ENCODE peak calls at places on chromosomes 2 and 18, in ten cellular contexts. N is fibroblast of lung; L is OCI-LY7; F is upper lobe of right lung; X is CD4-positive, CD25-positive, alpha-beta regulatory T cell; A is RWPE2; Y is CD8-positive, alpha-beta memory T cell; H is neural progenitor cell; P is endodermal cell; W is adrenal gland. S is an unnamed sample.

GRCh38 chr2:161571051-161571429 is 53.2 kb upstream of the SLC4A10 start:
- DNase-seq in N (no peak), L (no peak), F (no peak), P (no peak), H (no peak), X (no peak), W (no peak), A (no peak), Y (no peak), S (no peak)

GRCh38 chr2:70596739-70597138 is 43.1 kb upstream of the TGFA start:
- DNase-seq in W (no peak), Y (no peak), A (no peak), P (no peak), L (no peak), X (no peak), F (no peak), N (peak; percentile 1), H (no peak), S (no peak)

GRCh38 chr2:170156592-170156991 is 21.4 kb upstream of the MYO3B start:
- DNase-seq in W (no peak), H (no peak), Y (no peak), F (no peak), N (no peak), A (no peak), P (no peak), L (no peak), X (no peak), S (no peak)

GRCh38 chr18:49189772-49190171 is 239.0 kb upstream of the SMAD7 start:
- DNase-seq in P (no peak), W (no peak), X (no peak), F (no peak), N (no peak), H (no peak), A (no peak), Y (no peak), L (no peak), S (no peak)

GRCh38 chr2:240948086-240948485 is 42.0 kb downstream of the CROCC2 start:
- DNase-seq in A (no peak), H (no peak), L (no peak), P (no peak), F (peak; percentile 11), W (no peak), N (no peak), Y (no peak), X (no peak), S (no peak)

GRCh38 chr2:140344842-140345241 is 1564.7 kb upstream of the NXPH2 start:
- DNase-seq in W (no peak), A (no peak), Y (no peak), X (no peak), H (no peak), N (no peak), L (no peak), F (no peak), P (no peak), S (no peak)

GRCh38 chr18:74796928-74797576 is 199.4 kb downstream of the ZNF407 start:
- DNase-seq in N (peak; percentile 44), L (peak; percentile 18), W (no peak), A (no peak), Y (no peak), X (no peak), F (no peak), P (no peak), H (no peak), S (no peak)

GRCh38 chr2:186590538-186591441 is 934 bp downstream of the ITGAV start:
- DNase-seq in X (peak; percentile 21), A (no peak), L (peak; percentile 3), W (peak; percentile 52), F (no peak), Y (no peak), H (peak; percentile 54), N (peak; percentile 57), P (peak; percentile 82), S (no peak)

GRCh38 chr2:220891405-220891804 is 680.7 kb downstream of the EPHA4 start:
- DNase-seq in F (no peak), Y (no peak), W (no peak), P (peak; percentile 52), N (peak; percentile 83), L (no peak), A (no peak), X (no peak), H (peak; percentile 60), S (no peak)

GRCh38 chr18:60838677-60839076 is 466.1 kb upstream of the MC4R start:
- DNase-seq in F (no peak), A (no peak), L (no peak), P (no peak), X (no peak), N (no peak), W (no peak), Y (no peak), H (no peak), S (no peak)

GRCh38 chr2:29530281-29530680 is 391.1 kb downstream of the ALK start:
- DNase-seq in N (no peak), P (no peak), L (no peak), H (no peak), Y (no peak), F (no peak), A (no peak), W (no peak), X (no peak), S (no peak)

GRCh38 chr2:170017848-170018492 is 160.0 kb upstream of the MYO3B start:
- DNase-seq in W (peak; percentile 26), Y (no peak), L (no peak), X (no peak), P (no peak), F (no peak), A (no peak), N (peak; percentile 48), H (no peak), S (no peak)

GRCh38 chr2:168210216-168210897 is 37.0 kb downstream of the STK39 start:
- DNase-seq in F (no peak), X (no peak), H (no peak), A (no peak), N (no peak), Y (no peak), L (no peak), W (no peak), P (no peak), S (no peak)

GRCh38 chr2:183868153-183868552 is 730.2 kb upstream of the ZNF804A start:
- DNase-seq in X (no peak), L (no peak), P (no peak), H (no peak), W (no peak), Y (no peak), F (no peak), N (peak; percentile 1), A (no peak), S (no peak)

GRCh38 chr18:76394780-76395476 is 100.1 kb downstream of the ZNF516 start:
- DNase-seq in N (peak; percentile 39), W (no peak), F (no peak), H (no peak), A (no peak), L (no peak), Y (no peak), P (no peak), X (no peak), S (no peak)

GRCh38 chr18:79479761-79480161 is 84.0 kb downstream of the NFATC1 start:
- DNase-seq in H (no peak), N (no peak), P (no peak), Y (no peak), X (no peak), A (peak; percentile 60), L (no peak), W (no peak), F (peak; percentile 45), S (no peak)

GRCh38 chr2:106030287-106031268 is 163.5 kb downstream of the UXS1 start:
- DNase-seq in L (no peak), N (peak; percentile 93), F (no peak), A (no peak), W (no peak), H (no peak), Y (no peak), P (no peak), X (no peak), S (no peak)

GRCh38 chr2:66866331-66867037 is 431.6 kb downstream of the MEIS1 start:
- DNase-seq in N (no peak), W (no peak), X (no peak), H (no peak), L (no peak), P (no peak), A (no peak), Y (no peak), F (no peak), S (no peak)
- H3K4me1 ChIP-seq in N (peaks cover 44% of the 10 kb centered on the region), W (peaks cover 12% of the 10 kb centered on the region), X (no peaks in the 10 kb centered on the region), H (no peaks in the 10 kb centered on the region), L (no peaks in the 10 kb centered on the region), P (no peaks in the 10 kb centered on the region), A (peaks cover 28% of the 10 kb centered on the region), Y (no peaks in the 10 kb centered on the region), F (peaks cover 10% of the 10 kb centered on the region), S (no peaks in the 10 kb centered on the region)

GRCh38 chr2:147275943-147276342 is 568.9 kb upstream of the ACVR2A start:
- DNase-seq in N (no peak), F (no peak), Y (no peak), P (peak; percentile 79), W (no peak), H (peak; percentile 8), L (peak; percentile 7), X (no peak), A (no peak), S (no peak)

GRCh38 chr2:147273106-147273505 is 571.7 kb upstream of the ACVR2A start:
- DNase-seq in A (no peak), L (no peak), W (no peak), Y (no peak), N (no peak), F (no peak), X (no peak), H (no peak), P (no peak), S (no peak)

GRCh38 chr2:147273628-147274027 is 571.2 kb upstream of the ACVR2A start:
- DNase-seq in F (no peak), L (no peak), X (no peak), N (no peak), W (no peak), Y (no peak), P (no peak), H (no peak), A (no peak), S (no peak)
- H3K9me3 ChIP-seq in F (peaks cover 3% of the 10 kb centered on the region), L (no peaks in the 10 kb centered on the region), X (no peaks in the 10 kb centered on the region), N (no peaks in the 10 kb centered on the region), W (no peaks in the 10 kb centered on the region), Y (no peaks in the 10 kb centered on the region), P (peaks cover 19% of the 10 kb centered on the region), H (peaks cover 10% of the 10 kb centered on the region), A (no peaks in the 10 kb centered on the region), S (no peaks in the 10 kb centered on the region)

GRCh38 chr2:213018340-213018901 is 133.0 kb downstream of the IKZF2 start:
- DNase-seq in L (no peak), X (no peak), Y (no peak), W (no peak), A (no peak), P (no peak), N (no peak), H (no peak), F (no peak), S (no peak)
- H3K4me3 ChIP-seq in L (no peak overlapping the region), X (peak overlapping the region; percentile 79), Y (no peak overlapping the region), W (no peak overlapping the region), A (no peak overlapping the region), P (no peak overlapping the region), N (no peak overlapping the region), H (no peak overlapping the region), F (no peak overlapping the region), S (no peak overlapping the region)

DNA sequence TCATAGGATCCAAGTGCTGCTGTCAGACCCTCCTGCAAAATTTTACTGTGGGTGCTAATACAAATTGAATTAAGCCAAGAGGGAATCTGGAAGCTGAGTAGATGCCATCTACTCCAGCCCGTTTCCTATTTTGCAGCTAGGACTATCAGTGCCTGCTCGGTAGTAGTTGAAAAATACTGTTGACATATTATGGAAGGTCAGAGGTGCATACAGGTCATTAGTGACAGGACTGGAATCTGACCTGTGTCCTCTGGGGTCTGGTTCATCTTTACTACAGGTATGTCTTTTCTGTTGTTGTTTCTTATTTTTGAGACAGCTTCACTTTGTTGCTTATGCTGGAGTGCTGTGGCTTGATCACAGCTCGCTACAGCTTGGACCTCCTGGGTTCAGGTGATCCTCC is 58.8 kb downstream of the MAP4K4 start:
- DNase-seq in P (no peak), H (no peak), W (no peak), Y (no peak), F (no peak), X (no peak), L (no peak), N (no peak), A (no peak), S (no peak)
- H3K4me1 ChIP-seq in P (peaks cover 16% of the 10 kb centered on the region), H (peaks cover 36% of the 10 kb centered on the region), W (peaks cover 25% of the 10 kb centered on the region), Y (peaks cover 59% of the 10 kb centered on the region), F (peaks cover 39% of the 10 kb centered on the region), X (peaks cover 39% of the 10 kb centered on the region), L (peaks cover 71% of the 10 kb centered on the region), N (peaks cover 34% of the 10 kb centered on the region), A (peaks cover 53% of the 10 kb centered on the region), S (peaks cover 38% of the 10 kb centered on the region)